ENCODE peak calls at places on chromosomes 4 and X, in six cellular contexts. P is endothelial cell of umbilical vein, N is hepatocyte, R is HCT116, J is mammary epithelial cell, I is PC-3. O is an unnamed sample.

GRCh38 chr4:78058591-78059523 is 1.7 kb downstream of the FRAS1 start:
- DNase-seq in J (peak), N (peak), R (no peak), I (peak), P (peak), O (no peak)

GRCh38 chr4:110122201-110122600 is 76.2 kb downstream of the ELOVL6 start:
- DNase-seq in R (no peak), N (no peak), I (no peak), P (no peak), J (no peak), O (no peak)

GRCh38 chrX:1743105-1743504 is 128.2 kb downstream of the ASMT start:
- DNase-seq in I (no peak), R (no peak), P (no peak), J (no peak), N (no peak), O (no peak)

GRCh38 chr4:189124149-189124758 is 816.4 kb upstream of the FRG1 start:
- DNase-seq in P (no peak), I (peak), N (peak), J (peak), R (peak), O (no peak)

GRCh38 chr4:121614136-121614535 is 82.6 kb downstream of the ANXA5 start:
- DNase-seq in R (no peak), I (no peak), P (no peak), N (no peak), J (no peak), O (no peak)

GRCh38 chr4:84497220-84497834 is 1.8 kb downstream of the NKX6-1 start:
- DNase-seq in N (no peak), R (no peak), P (no peak), J (no peak), I (no peak), O (no peak)

GRCh38 chr4:86592553-86593249 is 1.4 kb upstream of the PTPN13 start:
- DNase-seq in R (no peak), J (peak), N (no peak), P (no peak), I (peak), O (no peak)

GRCh38 chr4:40152642-40153041 is 44.2 kb upstream of the RHOH start:
- DNase-seq in N (no peak), P (no peak), J (no peak), I (no peak), R (no peak), O (no peak)

GRCh38 chrX:31126205-31126604 is 54.4 kb upstream of the FTHL17 start:
- DNase-seq in R (no peak), J (no peak), P (no peak), I (no peak), N (no peak), O (no peak)

GRCh38 chr4:73103799-73104503 is 34.4 kb upstream of the COX18 start:
- DNase-seq in P (no peak), N (peak), R (no peak), J (no peak), I (peak), O (no peak)

GRCh38 chrX:32408389-32408788 is 803.0 kb downstream of the DMD start:
- DNase-seq in P (no peak), I (peak), N (peak), J (no peak), R (no peak), O (no peak)

GRCh38 chr4:185213829-185214228 is 4.4 kb downstream of the SNX25 start:
- DNase-seq in R (no peak), J (no peak), P (no peak), N (no peak), I (no peak), O (no peak)

GRCh38 chr4:168629561-168629960 is 132.7 kb downstream of the PALLD start:
- DNase-seq in I (no peak), J (no peak), R (no peak), P (no peak), N (no peak), O (no peak)

GRCh38 chr4:168633071-168633470 is 136.2 kb downstream of the PALLD start:
- DNase-seq in P (no peak), R (no peak), I (peak), J (no peak), N (no peak), O (no peak)

GRCh38 chr4:168632246-168632832 is 135.5 kb downstream of the PALLD start:
- DNase-seq in I (peak), N (no peak), P (peak), J (no peak), R (no peak), O (no peak)

GRCh38 chr4:168630445-168631187 is 133.8 kb downstream of the PALLD start:
- DNase-seq in J (peak), N (no peak), P (peak), R (no peak), I (peak), O (no peak)

DNA sequence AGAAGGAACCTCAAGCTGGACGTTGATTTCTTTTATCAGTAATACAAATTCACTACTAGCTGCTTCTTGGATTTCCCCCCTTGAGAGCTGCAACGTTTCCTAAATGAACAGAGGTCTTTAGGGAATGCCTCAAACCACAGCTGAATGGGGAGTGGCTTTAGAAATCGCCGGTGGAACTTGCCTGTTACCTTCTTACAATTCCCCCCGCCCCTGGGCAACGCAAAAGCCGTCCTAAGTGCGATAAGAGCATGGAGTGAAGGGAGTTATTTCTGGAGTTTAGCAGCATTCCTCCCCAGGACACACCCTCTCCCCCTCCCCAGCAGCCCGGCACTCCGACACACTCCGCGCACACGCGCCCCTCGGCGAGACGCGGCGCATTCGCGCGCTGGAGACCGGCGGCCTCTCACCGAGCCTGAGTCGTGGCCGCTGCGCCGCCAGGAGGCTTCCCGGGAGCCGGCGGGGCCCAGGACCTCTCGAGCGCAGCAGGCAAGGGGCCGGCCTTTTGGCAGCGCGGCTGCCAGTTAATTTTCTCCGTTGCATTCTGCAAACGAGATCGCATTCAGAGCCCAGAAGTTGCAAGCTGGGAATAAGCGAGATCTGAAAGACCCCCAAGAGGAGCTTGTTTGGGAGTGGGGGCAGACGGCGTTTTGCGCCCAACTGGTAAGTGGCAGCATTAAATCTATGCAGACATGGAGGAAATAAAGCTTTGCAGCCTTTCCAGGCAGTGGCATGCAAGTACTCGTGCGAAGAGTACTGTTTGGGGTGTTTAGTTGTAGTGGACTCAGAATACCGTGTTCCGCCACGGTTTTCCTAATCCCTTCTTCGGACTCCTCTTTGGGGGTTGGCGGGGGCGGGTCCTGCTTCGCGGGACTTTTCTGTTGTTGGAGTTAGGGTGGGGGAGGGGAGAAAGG is 134.6 kb downstream of the PALLD start:
- DNase-seq in J (peak), I (peak), R (no peak), P (peak), N (peak), O (no peak)
- TF ChIP-seq EZH2 in J (no peak), I (no peak), R (no peak), P (no peak), N (no peak), O (no peak)

GRCh38 chr4:139556071-139556734 is at the start of gene SETD7:
- DNase-seq in I (peak), R (peak), P (peak), N (peak), J (peak), O (no peak)
- TF ChIP-seq EZH2 in I (no peak), R (no peak), P (no peak), N (no peak), J (no peak), O (no peak)

GRCh38 chr4:174218127-174218790 is 65.2 kb downstream of the FBXO8 start:
- DNase-seq in P (no peak), J (no peak), N (no peak), R (no peak), I (no peak), O (no peak)
- TF ChIP-seq EZH2 in P (no peak), J (peak), N (no peak), R (no peak), I (no peak), O (no peak)

GRCh38 chr4:41748788-41749445 is 392 bp upstream of the PHOX2B start:
- DNase-seq in N (no peak), J (no peak), I (no peak), P (no peak), R (no peak), O (no peak)
- TF ChIP-seq EZH2 in N (no peak), J (no peak), I (no peak), P (no peak), R (no peak), O (no peak)

DNA sequence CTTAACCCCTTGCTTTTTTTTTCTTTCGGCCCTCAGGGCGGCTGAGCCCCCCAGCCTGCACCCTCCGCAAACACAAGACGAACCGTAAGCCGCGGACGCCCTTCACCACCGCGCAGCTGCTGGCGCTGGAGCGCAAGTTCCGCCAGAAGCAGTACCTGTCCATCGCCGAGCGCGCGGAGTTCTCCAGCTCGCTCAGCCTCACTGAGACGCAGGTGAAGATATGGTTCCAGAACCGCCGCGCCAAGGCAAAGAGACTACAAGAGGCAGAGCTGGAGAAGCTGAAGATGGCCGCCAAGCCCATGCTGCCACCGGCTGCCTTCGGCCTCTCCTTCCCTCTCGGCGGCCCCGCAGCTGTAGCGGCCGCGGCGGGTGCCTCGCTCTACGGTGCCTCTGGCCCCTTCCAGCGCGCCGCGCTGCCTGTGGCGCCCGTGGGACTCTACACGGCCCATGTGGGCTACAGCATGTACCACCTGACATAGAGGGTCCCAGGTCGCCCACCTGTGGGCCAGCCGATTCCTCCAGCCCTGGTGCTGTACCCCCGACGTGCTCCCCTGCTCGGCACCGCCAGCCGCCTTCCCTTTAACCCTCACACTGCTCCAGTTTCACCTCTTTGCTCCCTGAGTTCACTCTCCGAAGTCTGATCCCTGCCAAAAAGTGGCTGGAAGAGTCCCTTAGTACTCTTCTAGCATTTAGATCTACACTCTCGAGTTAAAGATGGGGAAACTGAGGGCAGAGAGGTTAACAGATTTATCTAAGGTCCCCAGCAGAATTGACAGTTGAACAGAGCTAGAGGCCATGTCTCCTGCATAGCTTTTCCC is 3.4 kb downstream of the MSX1 start:
- DNase-seq in N (no peak), J (no peak), I (no peak), P (no peak), R (no peak), O (no peak)
- TF ChIP-seq EZH2 in N (peak), J (peak), I (no peak), P (no peak), R (no peak), O (no peak)

DNA sequence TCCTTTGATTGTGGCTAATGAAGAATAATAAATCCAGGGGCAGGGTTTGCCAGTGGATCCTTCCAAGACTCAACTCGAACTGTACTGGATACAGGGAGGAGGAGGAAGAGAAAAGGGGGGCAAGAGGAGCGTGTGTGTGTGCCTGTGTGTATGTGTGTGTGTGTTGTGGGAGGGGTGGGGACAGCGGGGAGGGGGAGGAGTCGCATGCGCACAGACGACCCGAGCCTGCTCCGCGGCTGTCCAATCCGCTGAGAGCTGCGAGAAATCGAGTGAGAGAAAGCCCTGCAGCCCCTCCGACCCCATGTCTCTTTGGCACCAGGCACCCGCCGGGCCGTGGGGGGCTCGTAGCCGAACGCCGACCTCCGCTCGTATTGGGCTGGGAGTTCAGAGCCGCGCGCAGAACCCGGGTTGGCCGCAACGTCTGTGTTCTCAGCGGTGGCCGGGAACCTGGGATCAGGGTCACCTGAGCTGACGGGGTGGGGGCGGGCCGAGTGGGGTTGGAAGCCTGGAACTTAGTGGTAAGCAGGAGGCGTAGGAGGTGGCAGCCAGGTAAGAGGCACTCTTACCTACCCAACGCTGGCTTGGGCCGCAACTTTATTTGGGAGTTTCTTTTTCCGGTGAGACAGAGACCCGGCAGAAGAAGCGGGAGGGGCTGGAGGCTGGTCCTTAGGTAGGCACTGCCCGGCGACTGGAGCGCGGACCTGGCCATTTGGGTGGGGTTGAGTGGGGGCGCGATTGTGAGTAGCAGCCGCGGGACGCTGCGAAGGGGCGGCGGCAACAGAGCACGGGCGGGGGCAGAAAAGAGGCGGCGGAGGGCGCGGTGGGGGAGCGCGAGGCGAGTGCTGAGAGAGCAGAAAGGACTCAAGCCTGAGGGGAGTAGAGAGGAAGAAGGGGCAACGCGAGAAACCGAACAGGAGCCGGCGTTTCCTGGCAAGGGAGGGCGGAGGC is 566 bp upstream of the POU4F2 start:
- DNase-seq in N (no peak), R (no peak), I (no peak), J (no peak), P (no peak), O (no peak)
- TF ChIP-seq EZH2 in N (peak), R (no peak), I (no peak), J (no peak), P (peak), O (no peak)

GRCh38 chrX:100411802-100412333 is 1.8 kb upstream of the PCDH19 start:
- DNase-seq in R (no peak), P (no peak), I (no peak), N (no peak), J (no peak), O (no peak)
- TF ChIP-seq EZH2 in R (no peak), P (no peak), I (no peak), N (no peak), J (no peak), O (no peak)

GRCh38 chr4:41257257-41257900 is 651 bp downstream of the UCHL1 start:
- DNase-seq in J (no peak), P (peak), N (peak), R (no peak), I (no peak), O (no peak)

GRCh38 chr4:41256740-41257256 is at the start of gene UCHL1:
- DNase-seq in I (no peak), J (no peak), R (no peak), N (peak), P (peak), O (peak)

GRCh38 chr4:41258783-41259182 is 2.1 kb downstream of the UCHL1 start:
- DNase-seq in N (peak), P (peak), I (peak), J (peak), R (peak), O (peak)

GRCh38 chr4:41256131-41256739 is 493 bp upstream of the UCHL1 start:
- DNase-seq in R (no peak), J (no peak), P (no peak), N (no peak), I (no peak), O (peak)

GRCh38 chr4:41257901-41258300 is 1.2 kb downstream of the UCHL1 start:
- DNase-seq in N (no peak), P (peak), I (no peak), J (no peak), R (no peak), O (no peak)
- TF ChIP-seq EZH2 in N (no peak), P (no peak), I (no peak), J (no peak), R (no peak), O (no peak)